ENCODE peak calls at places on chromosomes 4 and X, in four cellular contexts. M, U, C and P are unnamed samples.

GRCh38 chr4:125938541-125938940 is 623.8 kb downstream of the FAT4 start:
- DNase-seq in M (no peak), U (no peak), C (no peak), P (no peak)

GRCh38 chr4:123564758-123565346 is 168.3 kb downstream of the SPRY1 start:
- DNase-seq in M (peak; percentile 15), U (peak; percentile 48), C (no peak), P (no peak)

GRCh38 chrX:54788446-54788845 is 9.6 kb downstream of the ITIH6 start:
- DNase-seq in M (no peak), U (no peak), C (no peak), P (no peak)

GRCh38 chr4:165369522-165369921 is 9.3 kb upstream of the CPE start:
- DNase-seq in M (no peak), U (no peak), C (peak; percentile 28), P (no peak)

GRCh38 chr4:8010618-8011017 is 71.0 kb upstream of the AFAP1 start:
- DNase-seq in M (no peak), U (peak; percentile 54), C (no peak), P (no peak)

GRCh38 chr4:744212-744841 is 38.7 kb downstream of the PCGF3 start:
- DNase-seq in M (no peak), U (no peak), C (no peak), P (no peak)

GRCh38 chr4:5918331-5919030 is 25.6 kb upstream of the CRMP1 start:
- DNase-seq in M (no peak), U (no peak), C (no peak), P (no peak)

GRCh38 chrX:48558270-48558669 is 16.0 kb upstream of the RBM3 start:
- DNase-seq in M (no peak), U (peak; percentile 82), C (peak; percentile 66), P (no peak)

GRCh38 chr4:56465599-56466295 is 1.7 kb upstream of the SRP72 start:
- DNase-seq in M (no peak), U (peak; percentile 49), C (peak; percentile 23), P (no peak)

GRCh38 chr4:184648220-184649025 is 824 bp downstream of the CASP3 start:
- DNase-seq in M (peak; percentile 39), U (peak; percentile 56), C (no peak), P (peak; percentile 37)

GRCh38 chr4:6372649-6373525 is 99.5 kb downstream of the PPP2R2C start:
- DNase-seq in M (no peak), U (peak; percentile 2), C (no peak), P (no peak)

GRCh38 chrX:9626379-9626778 is 139.3 kb downstream of the GPR143 start:
- DNase-seq in M (no peak), U (peak; percentile 41), C (no peak), P (no peak)

GRCh38 chrX:102739642-102740041 is 19.1 kb downstream of the GPRASP3 start:
- DNase-seq in M (no peak), U (no peak), C (no peak), P (no peak)

GRCh38 chrX:104130808-104131207 is 18.5 kb downstream of the ZCCHC18 start:
- DNase-seq in M (no peak), U (no peak), C (no peak), P (no peak)

GRCh38 chrX:154734101-154734781 is 16.6 kb downstream of the GAB3 start:
- DNase-seq in M (no peak), U (peak; percentile 73), C (no peak), P (no peak)

GRCh38 chr4:121648518-121648917 is 48.3 kb downstream of the ANXA5 start:
- DNase-seq in M (no peak), U (no peak), C (no peak), P (no peak)

GRCh38 chr4:112082954-112083586 is 62.2 kb upstream of the FAM241A start:
- DNase-seq in M (no peak), U (peak; percentile 93), C (peak; percentile 97), P (no peak)

GRCh38 chr4:141413366-141413765 is 192.7 kb downstream of the ZNF330 start:
- DNase-seq in M (no peak), U (no peak), C (no peak), P (no peak)

GRCh38 chr4:174152717-174153466 is 130.6 kb downstream of the FBXO8 start:
- DNase-seq in M (no peak), U (no peak), C (no peak), P (no peak)

GRCh38 chr4:171954650-171955049 is 141.4 kb downstream of the GALNTL6 start:
- DNase-seq in M (no peak), U (no peak), C (no peak), P (no peak)

GRCh38 chr4:175806741-175807140 is 5.3 kb downstream of the GPM6A start:
- DNase-seq in M (no peak), U (no peak), C (no peak), P (no peak)

GRCh38 chr4:27123769-27124124 is 263.1 kb downstream of the STIM2 start:
- DNase-seq in M (no peak), U (no peak), C (no peak), P (no peak)

GRCh38 chr4:31051565-31051964 is 331.4 kb downstream of the PCDH7 start:
- DNase-seq in M (no peak), U (peak; percentile 58), C (no peak), P (no peak)

GRCh38 chr4:97646997-97647396 is 496.3 kb downstream of the STPG2 start:
- DNase-seq in M (no peak), U (peak; percentile 42), C (no peak), P (no peak)

GRCh38 chrX:10636337-10636736 is 16.0 kb upstream of the MID1 start:
- DNase-seq in M (no peak), U (no peak), C (no peak), P (no peak)

GRCh38 chr4:6905501-6905900 is 4.1 kb upstream of the TBC1D14 start:
- DNase-seq in M (no peak), U (no peak), C (no peak), P (no peak)

GRCh38 chrX:71111141-71111843 is at the start of gene IL2RG:
- DNase-seq in M (peak; percentile 58), U (no peak), C (no peak), P (peak; percentile 37)

GRCh38 chrX:2841511-2841910 is 12.8 kb downstream of the GYG2 start:
- DNase-seq in M (no peak), U (peak; percentile 64), C (no peak), P (no peak)

DNA sequence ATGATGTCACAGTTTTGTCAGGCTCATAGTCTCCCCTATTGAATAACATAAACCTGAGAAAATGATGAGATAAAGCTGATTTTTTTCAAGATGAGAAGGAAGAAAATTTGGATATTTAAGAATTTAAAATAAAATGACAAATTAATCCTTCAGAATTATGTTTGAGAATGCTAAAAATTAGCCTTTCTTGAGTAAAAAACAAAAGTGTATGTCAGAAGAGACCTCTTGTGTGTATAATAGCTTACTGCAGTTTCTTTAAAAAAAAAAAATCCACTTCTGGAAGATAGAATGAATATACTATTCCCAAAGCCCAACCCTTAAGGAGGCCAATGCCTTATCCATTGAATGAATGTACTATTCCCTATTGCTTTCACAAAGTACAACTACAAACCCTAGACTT is 281.7 kb downstream of the RAPGEF2 start:
- DNase-seq in M (no peak), U (no peak), C (no peak), P (no peak)
- TF ChIP-seq CTCF in M (no peak), U (peak; percentile 15), C (peak; percentile 49), P (no peak)

GRCh38 chr4:152374606-152375285 is 161.1 kb downstream of the FBXW7 start:
- DNase-seq in M (no peak), U (no peak), C (no peak), P (no peak)

GRCh38 chr4:152374153-152374552 is 161.7 kb downstream of the FBXW7 start:
- DNase-seq in M (no peak), U (no peak), C (no peak), P (no peak)

GRCh38 chr4:152369203-152369902 is 166.5 kb downstream of the FBXW7 start:
- DNase-seq in M (no peak), U (no peak), C (no peak), P (no peak)

GRCh38 chr4:152372444-152372843 is 163.4 kb downstream of the FBXW7 start:
- DNase-seq in M (no peak), U (no peak), C (no peak), P (no peak)

DNA sequence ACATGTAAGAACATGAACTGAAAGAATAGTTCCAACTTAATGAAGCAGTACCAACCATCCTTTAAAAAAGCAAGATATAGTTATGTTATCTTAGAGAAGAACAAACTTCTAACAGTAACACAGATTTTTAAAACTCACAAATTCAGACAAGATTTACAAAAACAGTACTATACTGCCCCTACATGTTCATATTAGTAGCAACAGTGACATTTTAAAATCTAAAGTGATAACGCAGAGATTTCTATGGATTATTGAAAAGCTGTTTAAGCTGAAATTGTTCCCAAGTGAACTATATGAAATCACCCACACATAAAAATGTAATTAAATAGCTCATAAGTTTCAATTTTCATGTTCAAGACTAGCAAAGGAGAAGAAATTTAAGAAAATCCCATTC is 166.0 kb downstream of the FBXW7 start:
- DNase-seq in M (no peak), U (no peak), C (no peak), P (no peak)
- TF ChIP-seq CTCF in M (peak; percentile 53), U (peak; percentile 25), C (peak; percentile 65), P (no peak)

GRCh38 chrX:86171366-86171765 is 23.1 kb downstream of the DACH2 start:
- DNase-seq in M (no peak), U (no peak), C (no peak), P (no peak)
- TF ChIP-seq CTCF in M (no peak), U (no peak), C (peak; percentile 51), P (no peak)

DNA sequence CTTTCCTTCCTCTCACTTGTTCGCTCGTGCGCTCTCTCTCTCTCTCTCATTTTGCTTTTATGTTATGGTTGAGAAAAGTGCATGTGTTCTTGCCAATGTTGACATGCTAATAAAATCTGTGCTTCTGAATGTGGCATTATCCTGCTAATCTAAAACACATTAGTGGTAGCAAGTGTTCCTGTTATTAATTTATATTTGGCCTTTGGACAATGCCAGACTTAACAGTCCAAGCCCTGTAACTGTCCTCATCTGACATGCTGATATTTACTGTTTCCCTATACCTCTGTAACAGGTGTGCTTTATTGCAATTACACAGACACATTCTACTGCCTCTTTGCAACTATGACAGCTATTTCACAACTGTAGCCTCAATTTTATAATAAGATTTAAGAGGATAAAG is 2.7 kb downstream of the PPARGC1A start:
- DNase-seq in M (no peak), U (no peak), C (no peak), P (no peak)
- TF ChIP-seq CTCF in M (no peak), U (no peak), C (no peak), P (no peak)

GRCh38 chrX:8323356-8323755 is 141.3 kb upstream of the VCX3B start:
- DNase-seq in M (no peak), U (no peak), C (no peak), P (no peak)
- TF ChIP-seq CTCF in M (no peak), U (no peak), C (peak; percentile 51), P (no peak)

GRCh38 chr4:77430847-77431246 is 174.8 kb upstream of the CXCL13 start:
- DNase-seq in M (no peak), U (no peak), C (no peak), P (no peak)

GRCh38 chr4:77434299-77435092 is 171.1 kb upstream of the CXCL13 start:
- DNase-seq in M (no peak), U (no peak), C (no peak), P (no peak)

GRCh38 chr4:77437079-77437478 is 168.5 kb upstream of the CXCL13 start:
- DNase-seq in M (no peak), U (no peak), C (no peak), P (no peak)

GRCh38 chr4:77433102-77433733 is 172.4 kb upstream of the CXCL13 start:
- DNase-seq in M (no peak), U (peak; percentile 21), C (peak; percentile 17), P (no peak)

DNA sequence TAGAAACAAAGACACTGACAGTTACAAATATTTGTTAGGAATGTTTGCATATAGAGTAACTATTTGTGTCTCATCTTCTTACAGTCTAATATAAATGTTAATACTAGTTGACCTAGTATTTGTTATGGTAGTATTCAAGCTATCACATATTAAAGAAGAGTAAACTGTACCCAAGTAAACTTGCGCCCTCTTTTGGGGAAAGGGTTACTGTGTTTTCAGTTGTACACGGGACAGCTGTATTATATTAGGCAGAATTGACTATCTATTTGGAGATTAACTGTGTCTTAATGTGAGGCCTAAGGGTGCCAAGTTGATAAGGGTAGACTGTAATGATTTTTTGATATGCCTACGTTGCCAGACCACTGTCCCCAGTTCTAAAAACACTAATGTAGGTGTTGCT is 172.9 kb upstream of the CXCL13 start:
- DNase-seq in M (no peak), U (no peak), C (no peak), P (no peak)
- TF ChIP-seq CTCF in M (no peak), U (no peak), C (peak; percentile 50), P (no peak)